ENCODE peak calls at places on chromosomes 2 and 18, in four cellular contexts. L is caudate nucleus, H is HT-29, T is spleen. W is an unnamed sample.
A peak's percentile ranks its signal among the peaks of the same experiment; 100 is the strongest.

GRCh38 chr18:54357082-54357659 is 487 bp downstream of the STARD6 start:
- DNase-seq in L (no peak), H (peak; percentile 1), T (no peak), W (no peak)

GRCh38 chr2:1033058-1033457 is 82.4 kb downstream of the SNTG2 start:
- DNase-seq in L (no peak), H (no peak), T (no peak), W (no peak)

GRCh38 chr2:237668440-237668839 is 41.1 kb downstream of the LRRFIP1 start:
- DNase-seq in L (no peak), T (no peak), H (no peak), W (no peak)

GRCh38 chr18:681985-682384 is 24.5 kb downstream of the TYMS start:
- DNase-seq in H (no peak), L (no peak), T (no peak), W (no peak)

GRCh38 chr2:56749152-56749752 is 565.5 kb downstream of the CCDC85A start:
- DNase-seq in H (peak; percentile 27), L (no peak), T (no peak), W (no peak)

GRCh38 chr2:7857904-7858303 is 824.0 kb upstream of the ID2 start:
- DNase-seq in L (no peak), T (no peak), H (no peak), W (no peak)

GRCh38 chr2:55804535-55804934 is 110.9 kb upstream of the PNPT1 start:
- DNase-seq in L (no peak), T (no peak), H (no peak), W (no peak)

GRCh38 chr2:42827647-42828486 is 35.5 kb upstream of the HAAO start:
- DNase-seq in L (peak; percentile 39), T (peak; percentile 97), H (peak; percentile 94), W (peak; percentile 98)

GRCh38 chr2:205650450-205650849 is 31.9 kb upstream of the NRP2 start:
- DNase-seq in L (no peak), H (no peak), T (no peak), W (no peak)

GRCh38 chr18:77676901-77677300 is 427.3 kb downstream of the GALR1 start:
- DNase-seq in L (no peak), H (no peak), T (no peak), W (no peak)

GRCh38 chr18:54772081-54772480 is 56.2 kb upstream of the RAB27B start:
- DNase-seq in H (no peak), L (no peak), T (no peak), W (no peak)

GRCh38 chr2:11941201-11942041 is 195.0 kb downstream of the LPIN1 start:
- DNase-seq in L (no peak), H (no peak), T (no peak), W (no peak)

GRCh38 chr2:46480562-46480961 is 1.2 kb downstream of the TMEM247 start:
- DNase-seq in L (no peak), T (no peak), H (no peak), W (no peak)

GRCh38 chr2:28621172-28622100 is 125.6 kb downstream of the PLB1 start:
- DNase-seq in L (no peak), H (peak; percentile 96), T (peak; percentile 86), W (peak; percentile 89)

GRCh38 chr2:106982350-106982749 is 96.4 kb upstream of the ST6GAL2 start:
- DNase-seq in L (no peak), T (no peak), H (no peak), W (no peak)

GRCh38 chr2:120559401-120559800 is 176.3 kb upstream of the GLI2 start:
- DNase-seq in T (no peak), H (no peak), L (no peak), W (no peak)

GRCh38 chr2:223591596-223591995 is 10.6 kb downstream of the SCG2 start:
- DNase-seq in H (no peak), L (no peak), T (no peak), W (no peak)

GRCh38 chr2:134765987-134766386 is 47.2 kb upstream of the TMEM163 start:
- DNase-seq in L (no peak), T (no peak), H (no peak), W (no peak)

GRCh38 chr2:26982102-26982742 is 11.8 kb downstream of the MAPRE3 start:
- DNase-seq in T (no peak), H (peak; percentile 79), L (no peak), W (no peak)

GRCh38 chr2:58606799-58607198 is 365.7 kb upstream of the FANCL start:
- DNase-seq in T (no peak), H (no peak), L (no peak), W (no peak)

GRCh38 chr2:217995741-217996141 is 7.1 kb downstream of the TNS1 start:
- DNase-seq in L (no peak), H (no peak), T (peak; percentile 83), W (peak; percentile 91)

GRCh38 chr18:37769846-37770245 is 204.2 kb upstream of the CELF4 start:
- DNase-seq in H (no peak), L (no peak), T (no peak), W (no peak)

GRCh38 chr2:207167129-207167923 is 1.6 kb upstream of the KLF7 start:
- DNase-seq in L (no peak), T (no peak), H (no peak), W (no peak)

GRCh38 chr2:120567128-120567527 is 168.5 kb upstream of the GLI2 start:
- DNase-seq in H (no peak), T (no peak), L (no peak), W (no peak)

GRCh38 chr2:98578231-98578630 is 30.1 kb downstream of the COA5 start:
- DNase-seq in T (no peak), L (no peak), H (no peak), W (no peak)

GRCh38 chr2:192250961-192251360 is 56.2 kb upstream of the TMEFF2 start:
- DNase-seq in L (no peak), H (no peak), T (no peak), W (no peak)

GRCh38 chr2:65287364-65287763 is 59.7 kb downstream of the ACTR2 start:
- DNase-seq in T (no peak), L (no peak), H (no peak), W (no peak)

GRCh38 chr2:163785162-163785561 is 49.4 kb upstream of the FIGN start:
- DNase-seq in T (no peak), L (no peak), H (no peak), W (no peak)

GRCh38 chr2:206442854-206443734 is at the start of gene ADAM23:
- DNase-seq in H (no peak), L (peak; percentile 43), T (no peak), W (peak; percentile 83)

GRCh38 chr18:80023173-80023572 is 11.1 kb upstream of the RBFA start:
- DNase-seq in L (no peak), T (no peak), H (no peak), W (no peak)

GRCh38 chr2:233817305-233817980 is 36.9 kb downstream of the HJURP start:
- DNase-seq in T (peak; percentile 49), L (no peak), H (no peak), W (peak; percentile 48)

GRCh38 chr2:165357758-165358157 is 111.7 kb upstream of the CSRNP3 start:
- DNase-seq in L (no peak), T (no peak), H (no peak), W (no peak)

GRCh38 chr2:37671013-37671815 is at the start of gene CDC42EP3:
- DNase-seq in H (peak; percentile 74), T (peak; percentile 94), L (no peak), W (peak; percentile 87)

GRCh38 chr2:104849618-104850097 is 4.3 kb upstream of the POU3F3 start:
- DNase-seq in L (no peak), H (peak; percentile 67), T (peak; percentile 80), W (peak; percentile 85)

GRCh38 chr2:8310557-8311455 is 371.1 kb upstream of the ID2 start:
- DNase-seq in T (no peak), H (no peak), L (no peak), W (no peak)

GRCh38 chr2:158932246-158932645 is 36.2 kb upstream of the TANC1 start:
- DNase-seq in H (no peak), L (no peak), T (no peak), W (no peak)

GRCh38 chr2:241272722-241273551 is 42.5 kb downstream of the HDLBP start:
- DNase-seq in H (peak; percentile 26), T (no peak), L (peak; percentile 40), W (peak; percentile 92)

GRCh38 chr2:210965472-210965871 is 409.1 kb downstream of the CPS1 start:
- DNase-seq in H (no peak), T (no peak), L (no peak), W (no peak)

W was measured in posterior vena cava.